ENCODE peak calls at places on chromosomes 2 and 18, in four cellular contexts. P is CD4-positive, alpha-beta memory T cell; L is tibial nerve; I is MM.1S. O is an unnamed sample.

GRCh38 chr18:62437520-62438329 is 85.1 kb upstream of the ZCCHC2 start:
- DNase-seq in P (no peak), L (no peak), I (no peak), O (no peak)

GRCh38 chr2:51921076-51921475 is 889.1 kb upstream of the NRXN1 start:
- DNase-seq in P (no peak), L (no peak), I (no peak), O (no peak)

GRCh38 chr2:236178921-236179652 is 10.9 kb upstream of the GBX2 start:
- DNase-seq in P (no peak), L (no peak), I (no peak), O (no peak)

GRCh38 chr18:74497308-74497640 is 1.1 kb downstream of the CNDP2 start:
- DNase-seq in P (no peak), L (no peak), I (no peak), O (no peak)

GRCh38 chr2:18492721-18493120 is 67.7 kb downstream of the RDH14 start:
- DNase-seq in P (no peak), L (no peak), I (no peak), O (no peak)

GRCh38 chr2:2014251-2014761 is 270.0 kb upstream of the PXDN start:
- DNase-seq in P (no peak), L (no peak), I (no peak), O (no peak)

GRCh38 chr2:241799522-241800197 is 9.3 kb upstream of the NEU4 start:
- DNase-seq in P (no peak), L (peak; percentile 5), I (no peak), O (no peak)

GRCh38 chr2:218798767-218799504 is 17.0 kb downstream of the CYP27A1 start:
- DNase-seq in P (no peak), L (no peak), I (no peak), O (no peak)

GRCh38 chr18:2035056-2035455 is 536.2 kb downstream of the METTL4 start:
- DNase-seq in P (no peak), L (no peak), I (no peak), O (no peak)

GRCh38 chr2:167844714-167845530 is 402.5 kb downstream of the STK39 start:
- DNase-seq in P (no peak), L (no peak), I (no peak), O (no peak)

GRCh38 chr18:14941792-14942191 is 193.8 kb downstream of the ANKRD30B start:
- DNase-seq in P (no peak), L (no peak), I (no peak), O (no peak)

GRCh38 chr2:163185160-163185559 is 346.6 kb upstream of the KCNH7 start:
- DNase-seq in P (no peak), L (no peak), I (no peak), O (no peak)

GRCh38 chr2:163187119-163187518 is 348.6 kb upstream of the KCNH7 start:
- DNase-seq in P (no peak), L (no peak), I (no peak), O (no peak)

GRCh38 chr2:163187995-163188655 is 349.6 kb upstream of the KCNH7 start:
- DNase-seq in P (no peak), L (no peak), I (no peak), O (no peak)

GRCh38 chr2:163182764-163183354 is 344.3 kb upstream of the KCNH7 start:
- DNase-seq in P (no peak), L (no peak), I (peak; percentile 33), O (no peak)
- H3K4me1 ChIP-seq in P (no peaks in the 10 kb centered on the region), L (no peaks in the 10 kb centered on the region), I (no peaks in the 10 kb centered on the region), O (no peaks in the 10 kb centered on the region)

GRCh38 chr2:58428286-58428552 is 187.1 kb upstream of the FANCL start:
- DNase-seq in P (no peak), L (no peak), I (peak; percentile 11), O (no peak)
- H3K4me3 ChIP-seq in P (no peak overlapping the region), L (no peak overlapping the region), I (peak overlapping the region; percentile 63), O (no peak overlapping the region)

GRCh38 chr18:10798727-10799435 is 273.1 kb downstream of the NAPG start:
- DNase-seq in P (no peak), L (no peak), I (peak; percentile 17), O (no peak)
- H3K27ac ChIP-seq in P (no peak overlapping the region), L (no peak overlapping the region), I (no peak overlapping the region), O (no peak overlapping the region)

DNA sequence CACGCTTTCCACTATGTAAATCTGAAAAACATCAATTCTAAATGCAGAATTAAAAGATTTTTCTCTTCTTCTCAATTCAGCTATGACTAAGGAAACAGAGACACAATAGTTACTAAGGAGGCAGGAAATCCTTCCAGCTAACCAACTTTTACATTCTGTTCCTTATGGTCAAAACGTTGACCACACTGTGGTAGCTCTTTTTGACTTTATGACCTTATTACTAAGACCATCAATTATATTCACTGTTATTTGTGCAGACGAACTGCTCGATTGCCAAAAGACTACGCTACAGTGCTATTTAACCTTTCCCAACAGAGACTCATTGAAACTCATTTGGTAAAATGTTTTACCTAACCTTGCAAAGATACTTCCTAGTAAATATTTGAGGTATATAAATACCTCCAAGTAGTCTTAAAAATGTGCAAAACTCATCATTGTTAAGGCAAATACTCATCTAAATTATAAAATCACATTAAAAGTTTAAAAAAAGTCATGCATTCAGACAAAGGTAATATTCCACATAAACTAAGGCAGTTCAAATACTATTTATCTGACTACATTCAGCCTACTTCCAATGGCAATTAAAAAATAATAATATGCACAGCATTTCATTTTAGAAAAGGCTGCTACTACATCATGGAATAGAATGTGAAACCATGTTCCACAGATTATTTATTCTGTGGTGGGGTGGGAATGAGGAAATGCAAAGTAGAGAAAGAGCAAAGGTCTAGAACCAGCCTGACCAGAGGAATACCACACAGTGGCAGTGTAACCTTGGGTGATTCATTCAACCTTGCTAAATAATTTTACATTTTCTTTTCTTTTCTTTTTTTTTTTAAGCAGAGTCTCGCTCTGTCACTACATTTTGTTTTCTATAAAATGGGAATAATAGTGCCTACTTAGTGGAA is 139.8 kb downstream of the THADA start:
- DNase-seq in P (no peak), L (no peak), I (no peak), O (no peak)
- H3K4me1 ChIP-seq in P (no peaks in the 10 kb centered on the region), L (peaks cover 51% of the 10 kb centered on the region), I (peaks cover 9% of the 10 kb centered on the region), O (no peaks in the 10 kb centered on the region)

GRCh38 chr18:68035709-68036522 is 519.4 kb upstream of the DSEL start:
- DNase-seq in P (no peak), L (no peak), I (no peak), O (no peak)

GRCh38 chr18:68040198-68040597 is 523.7 kb upstream of the DSEL start:
- DNase-seq in P (no peak), L (no peak), I (no peak), O (no peak)

GRCh38 chr18:68041327-68041726 is 524.8 kb upstream of the DSEL start:
- DNase-seq in P (no peak), L (no peak), I (no peak), O (no peak)
- H3K4me3 ChIP-seq in P (no peak overlapping the region), L (no peak overlapping the region), I (no peak overlapping the region), O (no peak overlapping the region)

GRCh38 chr2:69777778-69778089 is 35.8 kb downstream of the ANXA4 start:
- DNase-seq in P (no peak), L (no peak), I (no peak), O (no peak)
- H3K27ac ChIP-seq in P (no peak overlapping the region), L (no peak overlapping the region), I (no peak overlapping the region), O (no peak overlapping the region)

GRCh38 chr2:174591740-174592139 is 5.9 kb downstream of the WIPF1 start:
- DNase-seq in P (no peak), L (no peak), I (no peak), O (no peak)
- H3K4me1 ChIP-seq in P (peaks cover 73% of the 10 kb centered on the region), L (peaks cover 56% of the 10 kb centered on the region), I (peaks cover 22% of the 10 kb centered on the region), O (peaks cover 49% of the 10 kb centered on the region)

O was measured in effector memory CD4-positive, alpha-beta T cell.